ENCODE peak calls at places on chromosomes 13 and 19, in four cellular contexts. Y is stomach, C is hepatic stellate cell, W is MCF 10A. Q is an unnamed sample.

GRCh38 chr13:73109969-73110368 is 51.2 kb downstream of the KLF5 start:
- DNase-seq in Y (no peak), C (no peak), W (no peak), Q (no peak)

GRCh38 chr13:36718686-36719085 is 44.9 kb downstream of the SERTM1 start:
- DNase-seq in Y (no peak), C (no peak), W (peak; percentile 10), Q (no peak)

GRCh38 chr13:111371211-111371610 is 50.8 kb downstream of the TEX29 start:
- DNase-seq in Y (no peak), C (no peak), W (no peak), Q (no peak)

GRCh38 chr13:24632382-24633121 is 47.7 kb upstream of the ATP12A start:
- DNase-seq in Y (no peak), C (no peak), W (peak; percentile 38), Q (peak; percentile 51)

GRCh38 chr19:14369399-14370168 is 11.7 kb upstream of the ADGRE5 start:
- DNase-seq in Y (no peak), C (no peak), W (no peak), Q (peak; percentile 52)

GRCh38 chr13:24284876-24285275 is 24.5 kb upstream of the C1QTNF9 start:
- DNase-seq in Y (no peak), C (no peak), W (no peak), Q (no peak)

GRCh38 chr19:10946964-10947657 is 13.7 kb upstream of the SMARCA4 start:
- DNase-seq in Y (no peak), C (no peak), W (peak; percentile 47), Q (peak; percentile 35)

GRCh38 chr13:97245011-97245410 is 22.9 kb downstream of the MBNL2 start:
- DNase-seq in Y (no peak), C (no peak), W (no peak), Q (no peak)

GRCh38 chr19:34556500-34556899 is 74.9 kb downstream of the WTIP start:
- DNase-seq in Y (no peak), C (no peak), W (peak; percentile 37), Q (peak; percentile 19)

GRCh38 chr13:42137856-42138537 is 89.5 kb downstream of the DGKH start:
- DNase-seq in Y (no peak), C (no peak), W (no peak), Q (peak; percentile 12)

GRCh38 chr19:35041548-35042055 is at the start of gene HPN:
- DNase-seq in Y (peak; percentile 84), C (no peak), W (no peak), Q (no peak)

GRCh38 chr13:38872693-38873092 is 117.9 kb downstream of the STOML3 start:
- DNase-seq in Y (no peak), C (peak; percentile 3), W (peak; percentile 68), Q (peak; percentile 3)

GRCh38 chr13:104764600-104764999 is 1698.4 kb upstream of the SLC10A2 start:
- DNase-seq in Y (no peak), C (no peak), W (no peak), Q (no peak)

GRCh38 chr19:23318143-23318542 is 67.9 kb upstream of the ZNF724 start:
- DNase-seq in Y (no peak), C (no peak), W (peak; percentile 58), Q (no peak)

GRCh38 chr13:33092422-33092987 is 76.3 kb downstream of the KL start:
- DNase-seq in Y (no peak), C (no peak), W (no peak), Q (no peak)

GRCh38 chr13:24149306-24150032 is 11.1 kb upstream of the SPATA13 start:
- DNase-seq in Y (no peak), C (no peak), W (peak; percentile 7), Q (peak; percentile 24)

GRCh38 chr13:70668983-70669382 is 560.7 kb upstream of the KLHL1 start:
- DNase-seq in Y (no peak), C (no peak), W (no peak), Q (no peak)

GRCh38 chr13:71621152-71622124 is 245.6 kb downstream of the DACH1 start:
- DNase-seq in Y (no peak), C (no peak), W (no peak), Q (no peak)

GRCh38 chr19:6693056-6693471 is 23.1 kb upstream of the TNFSF14 start:
- DNase-seq in Y (no peak), C (no peak), W (no peak), Q (no peak)